ENCODE peak calls at places on chromosomes 11 and 22, in five cellular contexts. T is stimulated activated CD8-positive, alpha-beta memory T cell treated with anti-CD3 and anti-CD28 coated beads, Interleukin-15, amount 100 ng/mL, for 1 hour; W is HEK293T; V is IMR-90; N is KG1. A is an unnamed sample.

GRCh38 chr11:46339816-46340215 is 7.4 kb upstream of the DGKZ start:
- DNase-seq in T (no peak), W (no peak), V (no peak), N (no peak), A (no peak)

GRCh38 chr22:43634316-43634715 is 177.8 kb downstream of the EFCAB6 start:
- DNase-seq in T (no peak), W (no peak), V (no peak), N (no peak), A (no peak)

GRCh38 chr11:123214396-123214795 is 19.3 kb upstream of the CLMP start:
- DNase-seq in T (no peak), W (no peak), V (no peak), N (no peak), A (no peak)

GRCh38 chr11:11378184-11378940 is 25.3 kb upstream of the CSNK2A3 start:
- DNase-seq in T (no peak), W (no peak), V (no peak), N (no peak), A (peak)

GRCh38 chr11:88979641-88980040 is 86.1 kb downstream of the GRM5 start:
- DNase-seq in T (no peak), W (no peak), V (peak), N (no peak), A (no peak)

GRCh38 chr11:12449961-12450715 is 72.8 kb downstream of the PARVA start:
- DNase-seq in T (no peak), W (no peak), V (peak), N (no peak), A (no peak)

GRCh38 chr11:4048340-4048739 is 46.3 kb upstream of the RRM1 start:
- DNase-seq in T (no peak), W (no peak), V (peak), N (no peak), A (no peak)

GRCh38 chr22:23210428-23211170 is 30.3 kb downstream of the BCR start:
- DNase-seq in T (no peak), W (no peak), V (no peak), N (no peak), A (no peak)

GRCh38 chr11:112564228-112564955 is 303.7 kb upstream of the PLET1 start:
- DNase-seq in T (no peak), W (no peak), V (peak), N (no peak), A (no peak)

GRCh38 chr11:56932572-56933235 is 56.0 kb upstream of the OR5AK2 start:
- DNase-seq in T (no peak), W (no peak), V (peak), N (no peak), A (no peak)

GRCh38 chr22:46584081-46584903 is 35.9 kb upstream of the GRAMD4 start:
- DNase-seq in T (no peak), W (peak), V (peak), N (no peak), A (no peak)

GRCh38 chr11:79329561-79329960 is 111.3 kb downstream of the TENM4 start:
- DNase-seq in T (no peak), W (no peak), V (no peak), N (no peak), A (no peak)

GRCh38 chr22:46795140-46795539 is 32.7 kb downstream of the TBC1D22A start:
- DNase-seq in T (no peak), W (no peak), V (no peak), N (no peak), A (no peak)

GRCh38 chr11:125842319-125842948 is 9.3 kb downstream of the PATE4 start:
- DNase-seq in T (no peak), W (no peak), V (no peak), N (no peak), A (no peak)

GRCh38 chr11:130449996-130450419 is 1.6 kb downstream of the ADAMTS15 start:
- DNase-seq in T (no peak), W (no peak), V (peak), N (no peak), A (peak)

GRCh38 chr11:104665631-104666030 is 232.6 kb downstream of the CASP12 start:
- DNase-seq in T (no peak), W (no peak), V (peak), N (peak), A (no peak)

GRCh38 chr22:45923812-45924211 is 53.1 kb downstream of the WNT7B start:
- DNase-seq in T (no peak), W (no peak), V (no peak), N (no peak), A (no peak)

GRCh38 chr11:94493146-94493442 is 550 bp downstream of the MRE11 start:
- DNase-seq in T (no peak), W (no peak), V (no peak), N (peak), A (no peak)

GRCh38 chr11:31628111-31628510 is 118.5 kb downstream of the ELP4 start:
- DNase-seq in T (no peak), W (no peak), V (no peak), N (no peak), A (no peak)

GRCh38 chr11:60769811-60770210 is 13.1 kb downstream of the MS4A15 start:
- DNase-seq in T (no peak), W (no peak), V (no peak), N (no peak), A (no peak)

GRCh38 chr22:31075961-31076360 is 5.2 kb upstream of the SMTN start:
- DNase-seq in T (no peak), W (no peak), V (peak), N (no peak), A (no peak)

A was measured in SK-N-SH.